ENCODE peak calls at places on chromosomes 13 and 19, in five cellular contexts. N, L, D, R and W are unnamed samples.

GRCh38 chr19:4495471-4495870 is 22.8 kb downstream of the PLIN4 start:
- DNase-seq in L (no peak), D (no peak), R (no peak), N (no peak), W (no peak)

GRCh38 chr13:40506592-40507446 is 159.6 kb downstream of the FOXO1 start:
- DNase-seq in L (no peak), N (no peak), R (no peak), D (no peak), W (no peak)

GRCh38 chr19:40366697-40367561 is 18.4 kb downstream of the PLD3 start:
- DNase-seq in N (no peak), D (peak; percentile 87), L (peak; percentile 74), R (no peak), W (no peak)

GRCh38 chr13:30412351-30412750 is 9.9 kb upstream of the UBE2L5 start:
- DNase-seq in R (no peak), N (no peak), D (no peak), L (no peak), W (no peak)

GRCh38 chr19:34773555-34773864 is 495 bp upstream of the ZNF599 start:
- DNase-seq in N (no peak), R (no peak), D (no peak), L (no peak), W (no peak)

GRCh38 chr13:30895773-30896172 is 10.3 kb upstream of the MEDAG start:
- DNase-seq in N (no peak), R (no peak), D (peak; percentile 88), L (peak; percentile 72), W (peak; percentile 76)

GRCh38 chr19:3580156-3580955 is 4.9 kb upstream of the GIPC3 start:
- DNase-seq in L (no peak), N (no peak), R (no peak), D (peak; percentile 99), W (no peak)

GRCh38 chr13:24683833-24684599 is 3.8 kb downstream of the ATP12A start:
- DNase-seq in D (peak; percentile 40), L (peak; percentile 72), R (peak; percentile 52), N (peak; percentile 86), W (no peak)

GRCh38 chr13:95779522-95779921 is 102.6 kb downstream of the DNAJC3 start:
- DNase-seq in R (no peak), L (no peak), N (no peak), D (no peak), W (no peak)

GRCh38 chr13:78325585-78325984 is 277.8 kb downstream of the POU4F1 start:
- DNase-seq in D (no peak), L (no peak), R (no peak), N (no peak), W (no peak)

GRCh38 chr13:23547000-23547590 is 23.1 kb upstream of the TNFRSF19 start:
- DNase-seq in N (no peak), R (no peak), D (peak; percentile 8), L (peak; percentile 30), W (peak; percentile 45)

GRCh38 chr13:109785141-109785891 is 1.1 kb downstream of the IRS2 start:
- DNase-seq in L (peak; percentile 72), N (peak; percentile 92), D (peak; percentile 69), R (peak; percentile 41), W (peak; percentile 40)

GRCh38 chr13:104416973-104417372 is 1350.8 kb upstream of the SLC10A2 start:
- DNase-seq in L (no peak), D (no peak), N (no peak), R (no peak), W (no peak)
- H3K4me1 ChIP-seq in L (no peaks in the 10 kb centered on the region), D (no peaks in the 10 kb centered on the region), N (no peaks in the 10 kb centered on the region), R (no peaks in the 10 kb centered on the region), W (no peaks in the 10 kb centered on the region)

DNA sequence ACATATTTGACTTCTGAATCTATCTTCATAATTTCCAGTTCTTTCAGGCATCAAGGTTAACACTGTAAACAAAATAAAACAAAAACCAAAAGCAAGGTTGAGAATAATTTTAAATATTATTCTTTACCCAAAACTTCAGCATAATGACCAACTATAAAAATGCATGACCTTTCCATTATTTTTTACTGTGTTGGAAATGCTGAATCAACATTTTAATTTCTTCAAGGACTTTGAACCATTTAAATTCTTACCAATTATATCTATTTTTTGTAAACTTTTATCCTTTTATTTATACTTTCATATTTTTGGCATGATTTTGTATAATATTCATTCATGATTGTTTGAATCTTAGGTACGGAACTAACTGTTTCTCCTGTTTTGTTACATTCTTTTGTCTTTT is 6.9 kb downstream of the ZNF585A start:
- DNase-seq in N (no peak), R (no peak), D (no peak), L (no peak), W (no peak)
- H3K9me3 ChIP-seq in N (peaks cover 100% of the 10 kb centered on the region), R (peaks cover 33% of the 10 kb centered on the region), D (peaks cover 95% of the 10 kb centered on the region), L (peaks cover 34% of the 10 kb centered on the region), W (no peaks in the 10 kb centered on the region)

GRCh38 chr13:49369876-49370275 is 74.0 kb downstream of the CAB39L start:
- DNase-seq in D (no peak), L (no peak), N (no peak), R (no peak), W (no peak)

GRCh38 chr13:49370390-49370789 is 73.5 kb downstream of the CAB39L start:
- DNase-seq in N (no peak), D (no peak), R (no peak), L (no peak), W (no peak)

GRCh38 chr13:49366841-49367240 is 77.0 kb downstream of the CAB39L start:
- DNase-seq in R (no peak), D (no peak), L (no peak), N (no peak), W (no peak)

GRCh38 chr13:49367640-49368431 is 76.0 kb downstream of the CAB39L start:
- DNase-seq in L (no peak), N (no peak), R (no peak), D (no peak), W (no peak)

GRCh38 chr13:49368688-49369087 is 75.2 kb downstream of the CAB39L start:
- DNase-seq in R (no peak), L (no peak), D (no peak), N (no peak), W (no peak)
- H3K27ac ChIP-seq in R (no peak overlapping the region), L (no peak overlapping the region), D (no peak overlapping the region), N (no peak overlapping the region), W (no peak overlapping the region)

GRCh38 chr19:10238172-10238783 is 7.1 kb upstream of the S1PR2 start:
- DNase-seq in L (peak; percentile 78), D (peak; percentile 36), N (no peak), R (no peak), W (no peak)

GRCh38 chr19:10233946-10234345 is 2.8 kb upstream of the S1PR2 start:
- DNase-seq in L (no peak), R (no peak), N (no peak), D (no peak), W (no peak)

GRCh38 chr19:10231624-10232228 is 595 bp upstream of the S1PR2 start:
- DNase-seq in L (no peak), R (no peak), D (no peak), N (no peak), W (no peak)

GRCh38 chr19:10237702-10238101 is 6.6 kb upstream of the S1PR2 start:
- DNase-seq in N (no peak), R (no peak), L (no peak), D (no peak), W (no peak)

DNA sequence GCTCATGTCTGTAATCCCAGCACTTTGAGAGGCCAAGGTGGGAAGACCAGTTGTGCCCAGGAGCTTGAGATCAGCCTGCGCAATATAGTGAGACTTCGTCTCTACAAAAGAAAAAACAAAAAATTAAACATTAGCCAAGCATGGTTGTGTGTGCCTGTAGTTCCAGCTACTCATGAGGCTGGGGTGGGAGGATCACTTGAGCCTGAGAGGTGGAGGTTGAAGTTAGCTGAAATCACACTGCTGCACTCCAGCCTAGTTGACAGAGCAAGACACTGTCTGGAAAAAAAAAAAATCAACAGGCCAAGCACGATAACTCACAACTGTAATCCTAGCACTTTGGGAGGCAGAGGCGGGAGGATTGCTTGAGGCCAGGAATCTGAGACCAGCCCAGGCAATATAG is 3.9 kb upstream of the S1PR2 start:
- DNase-seq in N (no peak), R (no peak), D (no peak), L (no peak), W (no peak)
- H3K4me1 ChIP-seq in N (peaks cover 11% of the 10 kb centered on the region), R (peaks cover 21% of the 10 kb centered on the region), D (peaks cover 14% of the 10 kb centered on the region), L (peaks cover 4% of the 10 kb centered on the region), W (no peaks in the 10 kb centered on the region)

GRCh38 chr19:50167314-50167721 is 4.2 kb upstream of the IZUMO2 start:
- DNase-seq in N (no peak), R (no peak), D (no peak), L (no peak), W (no peak)

GRCh38 chr19:50158577-50158976 is 4.5 kb downstream of the IZUMO2 start:
- DNase-seq in D (no peak), R (no peak), L (no peak), N (no peak), W (no peak)

GRCh38 chr19:50159078-50159477 is 4.0 kb downstream of the IZUMO2 start:
- DNase-seq in D (no peak), L (no peak), R (no peak), N (no peak), W (no peak)

DNA sequence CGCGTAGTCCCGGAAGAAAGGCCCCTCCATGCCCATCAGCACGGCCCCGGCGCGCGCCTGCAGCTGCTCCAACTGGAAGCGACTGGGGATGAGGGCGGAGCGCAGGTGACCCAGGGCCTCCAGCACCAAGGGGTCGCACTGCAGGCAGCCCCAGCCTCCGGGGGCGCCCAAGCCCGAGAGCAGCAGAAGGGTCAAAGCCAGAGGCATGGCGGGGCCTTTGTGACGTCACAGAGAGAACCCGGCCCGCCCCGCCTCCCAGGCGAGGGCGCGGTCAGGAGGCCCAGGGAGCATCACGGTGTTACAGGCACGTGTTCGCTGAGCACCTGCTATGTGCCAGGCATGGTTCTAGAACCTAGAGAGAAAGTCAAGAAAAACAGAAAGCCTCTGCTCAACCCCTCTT is at the start of gene IZUMO2:
- DNase-seq in R (no peak), D (no peak), N (no peak), L (no peak), W (no peak)
- H3K9me3 ChIP-seq in R (no peaks in the 10 kb centered on the region), D (peaks cover 6% of the 10 kb centered on the region), N (peaks cover 29% of the 10 kb centered on the region), L (no peaks in the 10 kb centered on the region), W (no peaks in the 10 kb centered on the region)

GRCh38 chr13:37403776-37404497 is 194.6 kb downstream of the POSTN start:
- DNase-seq in N (no peak), D (peak; percentile 41), R (no peak), L (no peak), W (no peak)
- H3K27ac ChIP-seq in N (no peak overlapping the region), D (no peak overlapping the region), R (no peak overlapping the region), L (no peak overlapping the region), W (no peak overlapping the region)